ENCODE peak calls at places on chromosomes 5 and 9, in eight cellular contexts. X is amniotic epithelial cell; H is GM19239; K is right cardiac atrium; W is ELR; L is skeletal muscle cell; Z is dorsolateral prefrontal cortex; M is CD4-positive, alpha-beta T cell. Y is an unnamed sample.

GRCh38 chr9:124869986-124870560 is 8.1 kb downstream of the ARPC5L start:
- DNase-seq in M (peak; percentile 69), L (no peak), W (peak; percentile 64), X (peak; percentile 76), K (peak; percentile 81), Z (no peak), H (peak; percentile 52), Y (no peak)

GRCh38 chr9:133992780-133993634 is 883 bp upstream of the VAV2 start:
- DNase-seq in W (peak; percentile 95), K (peak; percentile 95), M (peak; percentile 62), X (peak; percentile 75), H (peak; percentile 74), Z (no peak), L (peak; percentile 78), Y (peak; percentile 93)

GRCh38 chr9:76787677-76788076 is 23.4 kb downstream of the PCA3 start:
- DNase-seq in Z (no peak), W (no peak), K (no peak), L (no peak), M (no peak), X (no peak), H (no peak), Y (no peak)

GRCh38 chr9:80964951-80965350 is 724.4 kb downstream of the TLE1 start:
- DNase-seq in H (no peak), K (no peak), Z (no peak), L (no peak), W (no peak), X (no peak), M (no peak), Y (no peak)

GRCh38 chr9:134734270-134734669 is 92.7 kb downstream of the COL5A1 start:
- DNase-seq in K (peak; percentile 75), X (peak; percentile 84), W (peak; percentile 41), M (no peak), L (no peak), Z (no peak), H (no peak), Y (peak; percentile 75)

GRCh38 chr9:83526901-83527300 is 11.3 kb downstream of the FRMD3 start:
- DNase-seq in W (no peak), X (no peak), Z (no peak), L (no peak), M (no peak), K (no peak), H (no peak), Y (no peak)

GRCh38 chr9:81832571-81833285 is 95.5 kb upstream of the SPATA31D4 start:
- DNase-seq in M (no peak), W (no peak), H (no peak), L (no peak), X (peak; percentile 86), K (no peak), Z (no peak), Y (peak; percentile 58)

GRCh38 chr9:70574222-70574837 is 159.9 kb upstream of the KLF9 start:
- DNase-seq in L (peak; percentile 78), H (no peak), W (no peak), K (peak; percentile 80), M (no peak), Z (no peak), X (peak; percentile 84), Y (peak; percentile 86)

GRCh38 chr5:132228241-132229035 is 785 bp upstream of the P4HA2 start:
- DNase-seq in H (no peak), M (no peak), W (peak; percentile 11), K (peak; percentile 48), Z (no peak), L (no peak), X (no peak), Y (no peak)

GRCh38 chr5:132655821-132656773 is 1.9 kb upstream of the IL13 start:
- DNase-seq in Z (no peak), W (peak; percentile 46), M (no peak), K (peak; percentile 54), L (no peak), H (no peak), X (no peak), Y (peak; percentile 10)

GRCh38 chr9:131190191-131190590 is 64.8 kb downstream of the NUP214 start:
- DNase-seq in X (no peak), M (no peak), W (no peak), H (no peak), Z (no peak), K (no peak), L (no peak), Y (no peak)

GRCh38 chr5:83586874-83587776 is 115.6 kb downstream of the VCAN start:
- DNase-seq in L (peak; percentile 57), W (no peak), X (no peak), K (no peak), H (no peak), M (no peak), Z (no peak), Y (peak; percentile 46)

GRCh38 chr5:38434981-38435710 is 121.3 kb downstream of the LIFR start:
- DNase-seq in H (no peak), W (no peak), Z (no peak), X (peak; percentile 48), M (no peak), K (no peak), L (no peak), Y (peak; percentile 86)

GRCh38 chr5:172603425-172603824 is 37.6 kb upstream of the NEURL1B start:
- DNase-seq in M (no peak), Z (peak; percentile 37), H (no peak), X (peak; percentile 40), L (peak; percentile 14), K (peak; percentile 68), W (no peak), Y (peak; percentile 40)

GRCh38 chr9:85884236-85884635 is 56.7 kb upstream of the NAA35 start:
- DNase-seq in L (no peak), X (peak; percentile 74), Z (no peak), M (no peak), W (no peak), K (no peak), H (no peak), Y (peak; percentile 5)